ENCODE peak calls at places on chromosome 21, in seven cellular contexts. One of them, this sample, is unnamed.

GRCh38 chr21:39385299-39386145 is 36.6 kb upstream of the HMGN1 start:
- DNase-seq in fibroblast of pulmonary artery: peak; percentile 84
- DNase-seq in cardiac muscle cell: no peak
- DNase-seq in CD8-positive, alpha-beta T cell: peak; percentile 69
- DNase-seq in right atrium auricular region: no peak
- DNase-seq in PC-9: no peak
- DNase-seq in astrocyte of the cerebellum: peak; percentile 47
- DNase-seq in this sample: peak; percentile 72

GRCh38 chr21:41052820-41053555 is 115.0 kb upstream of the BACE2 start:
- DNase-seq in PC-9: no peak
- DNase-seq in fibroblast of pulmonary artery: no peak
- DNase-seq in cardiac muscle cell: no peak
- DNase-seq in CD8-positive, alpha-beta T cell: no peak
- DNase-seq in astrocyte of the cerebellum: no peak
- DNase-seq in right atrium auricular region: no peak
- DNase-seq in this sample: no peak

GRCh38 chr21:37914211-37914900 is 1.9 kb downstream of the KCNJ6 start:
- DNase-seq in astrocyte of the cerebellum: no peak
- DNase-seq in cardiac muscle cell: peak; percentile 84
- DNase-seq in fibroblast of pulmonary artery: peak; percentile 15
- DNase-seq in PC-9: no peak
- DNase-seq in CD8-positive, alpha-beta T cell: no peak
- DNase-seq in right atrium auricular region: no peak
- DNase-seq in this sample: no peak

GRCh38 chr21:36208326-36209013 is 51.8 kb downstream of the DOP1B start:
- DNase-seq in astrocyte of the cerebellum: no peak
- DNase-seq in PC-9: no peak
- DNase-seq in right atrium auricular region: no peak
- DNase-seq in cardiac muscle cell: no peak
- DNase-seq in CD8-positive, alpha-beta T cell: no peak
- DNase-seq in fibroblast of pulmonary artery: no peak
- DNase-seq in this sample: no peak

GRCh38 chr21:37877888-37878684 is 38.2 kb downstream of the KCNJ6 start:
- DNase-seq in astrocyte of the cerebellum: no peak
- DNase-seq in fibroblast of pulmonary artery: no peak
- DNase-seq in PC-9: no peak
- DNase-seq in CD8-positive, alpha-beta T cell: no peak
- DNase-seq in cardiac muscle cell: no peak
- DNase-seq in right atrium auricular region: no peak
- DNase-seq in this sample: no peak

GRCh38 chr21:37829043-37829442 is 87.2 kb downstream of the KCNJ6 start:
- DNase-seq in fibroblast of pulmonary artery: no peak
- DNase-seq in PC-9: no peak
- DNase-seq in astrocyte of the cerebellum: no peak
- DNase-seq in right atrium auricular region: no peak
- DNase-seq in CD8-positive, alpha-beta T cell: no peak
- DNase-seq in cardiac muscle cell: no peak
- DNase-seq in this sample: no peak

GRCh38 chr21:38787461-38788274 is 18.1 kb upstream of the ETS2 start:
- DNase-seq in cardiac muscle cell: no peak
- DNase-seq in fibroblast of pulmonary artery: peak; percentile 62
- DNase-seq in PC-9: peak; percentile 94
- DNase-seq in astrocyte of the cerebellum: no peak
- DNase-seq in CD8-positive, alpha-beta T cell: no peak
- DNase-seq in right atrium auricular region: no peak
- DNase-seq in this sample: peak; percentile 84

GRCh38 chr21:37986751-37987399 is 70.6 kb upstream of the KCNJ6 start:
- DNase-seq in CD8-positive, alpha-beta T cell: no peak
- DNase-seq in cardiac muscle cell: no peak
- DNase-seq in PC-9: peak; percentile 36
- DNase-seq in astrocyte of the cerebellum: no peak
- DNase-seq in right atrium auricular region: no peak
- DNase-seq in fibroblast of pulmonary artery: no peak
- DNase-seq in this sample: no peak

GRCh38 chr21:25953659-25954058 is 216.9 kb downstream of the APP start:
- DNase-seq in right atrium auricular region: no peak
- DNase-seq in cardiac muscle cell: no peak
- DNase-seq in astrocyte of the cerebellum: no peak
- DNase-seq in CD8-positive, alpha-beta T cell: no peak
- DNase-seq in PC-9: no peak
- DNase-seq in fibroblast of pulmonary artery: no peak
- DNase-seq in this sample: peak; percentile 46

GRCh38 chr21:33198346-33199135 is 31.2 kb upstream of the IFNAR2 start:
- DNase-seq in PC-9: no peak
- DNase-seq in astrocyte of the cerebellum: no peak
- DNase-seq in CD8-positive, alpha-beta T cell: no peak
- DNase-seq in right atrium auricular region: peak; percentile 84
- DNase-seq in fibroblast of pulmonary artery: peak; percentile 41
- DNase-seq in cardiac muscle cell: no peak
- DNase-seq in this sample: peak; percentile 37

GRCh38 chr21:26405071-26405470 is 168.0 kb downstream of the CYYR1 start:
- DNase-seq in cardiac muscle cell: peak; percentile 23
- DNase-seq in astrocyte of the cerebellum: peak; percentile 36
- DNase-seq in fibroblast of pulmonary artery: peak; percentile 54
- DNase-seq in PC-9: no peak
- DNase-seq in CD8-positive, alpha-beta T cell: no peak
- DNase-seq in right atrium auricular region: no peak
- DNase-seq in this sample: no peak

GRCh38 chr21:33384851-33385331 is 18.3 kb upstream of the IFNGR2 start:
- DNase-seq in right atrium auricular region: no peak
- DNase-seq in cardiac muscle cell: no peak
- DNase-seq in CD8-positive, alpha-beta T cell: no peak
- DNase-seq in fibroblast of pulmonary artery: no peak
- DNase-seq in astrocyte of the cerebellum: no peak
- DNase-seq in PC-9: no peak
- DNase-seq in this sample: no peak

GRCh38 chr21:36949171-36950141 is 17.0 kb downstream of the HLCS start:
- DNase-seq in CD8-positive, alpha-beta T cell: no peak
- DNase-seq in PC-9: no peak
- DNase-seq in right atrium auricular region: no peak
- DNase-seq in fibroblast of pulmonary artery: no peak
- DNase-seq in astrocyte of the cerebellum: no peak
- DNase-seq in cardiac muscle cell: no peak
- DNase-seq in this sample: peak; percentile 3

GRCh38 chr21:30408782-30409494 is 13.1 kb downstream of the KRTAP13-1 start:
- DNase-seq in fibroblast of pulmonary artery: peak; percentile 74
- DNase-seq in right atrium auricular region: no peak
- DNase-seq in cardiac muscle cell: peak; percentile 83
- DNase-seq in astrocyte of the cerebellum: peak; percentile 64
- DNase-seq in CD8-positive, alpha-beta T cell: no peak
- DNase-seq in PC-9: peak; percentile 46
- DNase-seq in this sample: peak; percentile 84

GRCh38 chr21:38807481-38807880 is 1.8 kb downstream of the ETS2 start:
- DNase-seq in astrocyte of the cerebellum: no peak
- DNase-seq in CD8-positive, alpha-beta T cell: no peak
- DNase-seq in cardiac muscle cell: no peak
- DNase-seq in right atrium auricular region: no peak
- DNase-seq in PC-9: no peak
- DNase-seq in fibroblast of pulmonary artery: no peak
- DNase-seq in this sample: no peak

GRCh38 chr21:40631201-40631600 is 215.8 kb downstream of the DSCAM start:
- DNase-seq in fibroblast of pulmonary artery: no peak
- DNase-seq in CD8-positive, alpha-beta T cell: no peak
- DNase-seq in astrocyte of the cerebellum: peak; percentile 26
- DNase-seq in cardiac muscle cell: no peak
- DNase-seq in right atrium auricular region: no peak
- DNase-seq in PC-9: no peak
- DNase-seq in this sample: no peak

GRCh38 chr21:32702702-32703101 is 25.1 kb downstream of the SYNJ1 start:
- DNase-seq in CD8-positive, alpha-beta T cell: no peak
- DNase-seq in cardiac muscle cell: no peak
- DNase-seq in astrocyte of the cerebellum: no peak
- DNase-seq in fibroblast of pulmonary artery: peak; percentile 83
- DNase-seq in right atrium auricular region: no peak
- DNase-seq in PC-9: no peak
- DNase-seq in this sample: peak; percentile 71

DNA sequence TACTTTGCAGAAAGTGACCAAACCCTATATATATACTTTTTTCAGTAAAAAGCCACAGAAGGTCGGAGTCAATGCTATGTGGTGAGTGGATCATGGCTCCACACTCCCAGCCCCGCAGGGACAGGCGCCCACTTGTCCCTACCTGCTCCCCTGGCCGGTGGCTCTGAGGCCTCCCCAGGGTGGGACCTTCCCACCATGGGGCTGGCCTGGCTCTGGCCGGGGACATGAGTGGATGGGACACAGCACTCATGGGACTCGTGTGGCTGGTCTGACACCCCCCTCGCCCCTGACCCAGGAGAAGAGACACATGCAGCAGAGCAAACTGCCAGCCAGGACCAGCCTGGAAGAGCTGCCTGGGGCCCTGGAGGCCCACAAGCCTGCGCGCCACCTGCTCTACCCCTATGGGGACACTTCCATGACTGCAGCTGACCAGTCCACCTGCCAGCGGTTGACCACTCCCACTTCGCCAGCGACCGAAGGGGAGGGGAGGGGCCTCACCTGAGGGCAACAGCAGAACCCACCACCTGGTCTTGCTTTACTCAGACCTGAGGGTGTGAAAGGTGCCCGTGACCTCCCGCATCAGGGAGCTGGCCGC is 2.2 kb downstream of the SPATC1L start:
- DNase-seq in right atrium auricular region: peak; percentile 57
- DNase-seq in fibroblast of pulmonary artery: no peak
- DNase-seq in PC-9: no peak
- DNase-seq in cardiac muscle cell: no peak
- DNase-seq in CD8-positive, alpha-beta T cell: no peak
- DNase-seq in astrocyte of the cerebellum: no peak
- DNase-seq in this sample: no peak
- TF ChIP-seq CTCF in right atrium auricular region: no peak
- TF ChIP-seq CTCF in fibroblast of pulmonary artery: no peak
- TF ChIP-seq CTCF in PC-9: no peak
- TF ChIP-seq CTCF in cardiac muscle cell: no peak
- TF ChIP-seq CTCF in CD8-positive, alpha-beta T cell: no peak
- TF ChIP-seq CTCF in astrocyte of the cerebellum: no peak
- TF ChIP-seq CTCF in this sample: no peak

GRCh38 chr21:17802568-17802967 is 16.6 kb downstream of the C21orf91 start:
- DNase-seq in cardiac muscle cell: no peak
- DNase-seq in astrocyte of the cerebellum: no peak
- DNase-seq in CD8-positive, alpha-beta T cell: no peak
- DNase-seq in PC-9: no peak
- DNase-seq in fibroblast of pulmonary artery: peak; percentile 33
- DNase-seq in right atrium auricular region: no peak
- DNase-seq in this sample: peak; percentile 54

GRCh38 chr21:17799414-17800164 is 19.6 kb downstream of the C21orf91 start:
- DNase-seq in astrocyte of the cerebellum: no peak
- DNase-seq in fibroblast of pulmonary artery: no peak
- DNase-seq in right atrium auricular region: no peak
- DNase-seq in cardiac muscle cell: no peak
- DNase-seq in CD8-positive, alpha-beta T cell: no peak
- DNase-seq in PC-9: no peak
- DNase-seq in this sample: no peak

GRCh38 chr21:17805966-17806365 is 13.2 kb downstream of the C21orf91 start:
- DNase-seq in astrocyte of the cerebellum: no peak
- DNase-seq in right atrium auricular region: no peak
- DNase-seq in fibroblast of pulmonary artery: no peak
- DNase-seq in CD8-positive, alpha-beta T cell: no peak
- DNase-seq in PC-9: no peak
- DNase-seq in cardiac muscle cell: no peak
- DNase-seq in this sample: no peak

GRCh38 chr21:17798796-17799195 is 20.4 kb downstream of the C21orf91 start:
- DNase-seq in right atrium auricular region: no peak
- DNase-seq in CD8-positive, alpha-beta T cell: no peak
- DNase-seq in astrocyte of the cerebellum: no peak
- DNase-seq in fibroblast of pulmonary artery: no peak
- DNase-seq in cardiac muscle cell: no peak
- DNase-seq in PC-9: no peak
- DNase-seq in this sample: no peak

DNA sequence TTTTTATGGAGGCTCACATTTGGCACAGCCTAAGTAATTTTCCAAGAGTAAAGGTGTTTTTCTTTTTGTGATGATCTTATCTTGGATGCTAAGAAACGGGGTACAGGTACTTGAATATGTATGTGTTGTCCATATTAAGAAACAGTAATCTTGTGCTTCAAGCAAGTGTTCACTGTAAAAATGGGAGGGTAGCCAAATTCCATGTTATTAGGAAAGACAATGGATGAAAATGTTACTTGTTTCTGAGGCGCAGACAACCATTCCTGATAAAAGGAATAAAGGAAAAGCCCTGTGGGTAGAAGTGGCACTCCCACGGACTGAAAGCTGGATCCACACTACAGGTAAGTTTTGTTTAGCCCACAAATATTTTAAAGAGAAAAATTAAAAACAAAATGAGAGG is 15.6 kb downstream of the C21orf91 start:
- DNase-seq in PC-9: no peak
- DNase-seq in fibroblast of pulmonary artery: peak; percentile 52
- DNase-seq in CD8-positive, alpha-beta T cell: no peak
- DNase-seq in right atrium auricular region: no peak
- DNase-seq in cardiac muscle cell: no peak
- DNase-seq in astrocyte of the cerebellum: no peak
- DNase-seq in this sample: no peak
- H3K4me3 ChIP-seq in PC-9: no peak overlapping the region
- H3K4me3 ChIP-seq in fibroblast of pulmonary artery: no peak overlapping the region
- H3K4me3 ChIP-seq in CD8-positive, alpha-beta T cell: no peak overlapping the region
- H3K4me3 ChIP-seq in right atrium auricular region: no peak overlapping the region
- H3K4me3 ChIP-seq in cardiac muscle cell: no peak overlapping the region
- H3K4me3 ChIP-seq in astrocyte of the cerebellum: no peak overlapping the region
- H3K4me3 ChIP-seq in this sample: no peak overlapping the region

GRCh38 chr21:18951291-18952038 is 547.9 kb upstream of the TMPRSS15 start:
- DNase-seq in cardiac muscle cell: peak; percentile 82
- DNase-seq in PC-9: no peak
- DNase-seq in CD8-positive, alpha-beta T cell: no peak
- DNase-seq in right atrium auricular region: no peak
- DNase-seq in astrocyte of the cerebellum: peak; percentile 19
- DNase-seq in fibroblast of pulmonary artery: peak; percentile 0
- DNase-seq in this sample: peak; percentile 0
- TF ChIP-seq CTCF in cardiac muscle cell: no peak
- TF ChIP-seq CTCF in PC-9: peak; percentile 53
- TF ChIP-seq CTCF in CD8-positive, alpha-beta T cell: no peak
- TF ChIP-seq CTCF in right atrium auricular region: no peak
- TF ChIP-seq CTCF in astrocyte of the cerebellum: peak; percentile 48
- TF ChIP-seq CTCF in fibroblast of pulmonary artery: no peak
- TF ChIP-seq CTCF in this sample: no peak

GRCh38 chr21:42654913-42655796 is 1.7 kb downstream of the PDE9A start:
- DNase-seq in right atrium auricular region: no peak
- DNase-seq in CD8-positive, alpha-beta T cell: no peak
- DNase-seq in PC-9: no peak
- DNase-seq in fibroblast of pulmonary artery: no peak
- DNase-seq in cardiac muscle cell: no peak
- DNase-seq in astrocyte of the cerebellum: no peak
- DNase-seq in this sample: no peak

GRCh38 chr21:42652527-42653491 is 612 bp upstream of the PDE9A start:
- DNase-seq in astrocyte of the cerebellum: no peak
- DNase-seq in right atrium auricular region: peak; percentile 76
- DNase-seq in CD8-positive, alpha-beta T cell: no peak
- DNase-seq in fibroblast of pulmonary artery: peak; percentile 30
- DNase-seq in PC-9: peak; percentile 50
- DNase-seq in cardiac muscle cell: peak; percentile 82
- DNase-seq in this sample: peak; percentile 60

GRCh38 chr21:42651515-42652401 is 1.7 kb upstream of the PDE9A start:
- DNase-seq in right atrium auricular region: no peak
- DNase-seq in fibroblast of pulmonary artery: no peak
- DNase-seq in PC-9: no peak
- DNase-seq in astrocyte of the cerebellum: no peak
- DNase-seq in cardiac muscle cell: no peak
- DNase-seq in CD8-positive, alpha-beta T cell: no peak
- DNase-seq in this sample: no peak

GRCh38 chr21:42654179-42654912 is 925 bp downstream of the PDE9A start:
- DNase-seq in astrocyte of the cerebellum: no peak
- DNase-seq in PC-9: no peak
- DNase-seq in cardiac muscle cell: peak; percentile 49
- DNase-seq in CD8-positive, alpha-beta T cell: peak; percentile 62
- DNase-seq in right atrium auricular region: no peak
- DNase-seq in fibroblast of pulmonary artery: no peak
- DNase-seq in this sample: no peak

GRCh38 chr21:42653492-42654061 is at the start of gene PDE9A:
- DNase-seq in cardiac muscle cell: peak; percentile 81
- DNase-seq in right atrium auricular region: no peak
- DNase-seq in astrocyte of the cerebellum: no peak
- DNase-seq in fibroblast of pulmonary artery: no peak
- DNase-seq in PC-9: no peak
- DNase-seq in CD8-positive, alpha-beta T cell: peak; percentile 62
- DNase-seq in this sample: no peak
- H3K4me3 ChIP-seq in cardiac muscle cell: peak within 1 kb of the TSS; percentile 75
- H3K4me3 ChIP-seq in right atrium auricular region: peak within 1 kb of the TSS; percentile 66
- H3K4me3 ChIP-seq in astrocyte of the cerebellum: peak within 1 kb of the TSS; percentile 16
- H3K4me3 ChIP-seq in fibroblast of pulmonary artery: no peak within 1 kb of the TSS
- H3K4me3 ChIP-seq in PC-9: peak within 1 kb of the TSS; percentile 73
- H3K4me3 ChIP-seq in CD8-positive, alpha-beta T cell: peak within 1 kb of the TSS; percentile 68
- H3K4me3 ChIP-seq in this sample: peak within 1 kb of the TSS; percentile 36

This sample was measured in fibroblast of mammary gland.